ENCODE peak calls at places on chromosome 15, in six cellular contexts. K is HepG2, M is H1, P is K562, I is HCT116, J is GM12878. V is an unnamed sample.

GRCh38 chr15:40959331-40960141 is 6.3 kb downstream of the CHAC1 start:
- DNase-seq in K (no peak), M (no peak), P (no peak), I (no peak), J (no peak), V (no peak)

GRCh38 chr15:101031203-101031602 is 112.0 kb downstream of the LRRK1 start:
- DNase-seq in K (no peak), M (no peak), P (no peak), I (no peak), J (no peak), V (no peak)

GRCh38 chr15:81209635-81210034 is 13.0 kb downstream of the IL16 start:
- DNase-seq in K (no peak), M (no peak), P (no peak), I (no peak), J (no peak), V (no peak)

GRCh38 chr15:83208357-83208661 is 686 bp upstream of the HDGFL3 start:
- DNase-seq in K (no peak), M (no peak), P (no peak), I (no peak), J (no peak), V (no peak)

GRCh38 chr15:57509965-57510364 is 81.7 kb upstream of the MYZAP start:
- DNase-seq in K (no peak), M (no peak), P (no peak), I (no peak), J (no peak), V (no peak)

GRCh38 chr15:89167267-89168176 is 53.9 kb downstream of the RLBP1 start:
- DNase-seq in K (peak; percentile 10), M (no peak), P (peak; percentile 48), I (peak; percentile 91), J (peak; percentile 36), V (no peak)

GRCh38 chr15:101258238-101259144 is 6.6 kb upstream of the CHSY1 start:
- DNase-seq in K (peak; percentile 57), M (no peak), P (peak; percentile 43), I (peak; percentile 51), J (peak; percentile 51), V (peak; percentile 66)

GRCh38 chr15:27017168-27017809 is 46.3 kb downstream of the GABRG3 start:
- DNase-seq in K (peak; percentile 73), M (peak; percentile 43), P (peak; percentile 72), I (no peak), J (peak; percentile 0), V (peak; percentile 87)

GRCh38 chr15:85047271-85047948 is 65.8 kb downstream of the PDE8A start:
- DNase-seq in K (peak; percentile 95), M (no peak), P (no peak), I (no peak), J (no peak), V (no peak)

DNA sequence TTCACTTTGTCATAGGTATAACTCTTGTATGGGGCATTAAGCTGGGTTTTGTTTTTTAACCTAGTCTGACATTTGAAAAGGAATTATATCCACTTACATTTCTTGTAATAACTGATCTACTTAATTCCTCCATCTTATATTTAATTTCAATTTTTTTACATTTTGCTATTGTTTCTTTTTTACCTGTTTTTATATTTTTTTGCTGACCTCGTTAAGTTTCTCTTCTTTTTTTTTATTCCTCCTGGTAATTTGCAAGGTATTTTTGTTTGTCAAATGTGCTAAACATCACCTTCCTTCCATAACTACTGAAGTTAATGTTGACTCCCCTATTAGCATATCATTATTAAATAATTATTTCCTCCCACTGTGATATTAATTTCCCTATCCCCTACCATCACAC is 87.7 kb upstream of the NR2F2 start:
- DNase-seq in K (no peak), M (no peak), P (no peak), I (no peak), J (no peak), V (no peak)
- TF ChIP-seq CTCF in K (no peak), M (no peak), P (no peak), I (no peak), J (no peak), V (no peak)

GRCh38 chr15:68789921-68790575 is 30.6 kb downstream of the ANP32A start:
- DNase-seq in K (no peak), M (no peak), P (no peak), I (no peak), J (no peak), V (peak; percentile 46)
- TF ChIP-seq JUND in K (no peak), M (no peak), P (no peak), I (no peak), J (no peak), V (no peak)

GRCh38 chr15:25691544-25692430 is 171.3 kb downstream of the ATP10A start:
- DNase-seq in K (no peak), M (no peak), P (no peak), I (no peak), J (no peak), V (no peak)
- TF ChIP-seq CTCF in K (peak; percentile 7), M (peak; percentile 47), P (no peak), I (no peak), J (no peak), V (peak; percentile 27)

GRCh38 chr15:69830425-69830824 is 267.3 kb downstream of the TLE3 start:
- DNase-seq in K (no peak), M (no peak), P (no peak), I (no peak), J (no peak), V (no peak)

GRCh38 chr15:69829974-69830373 is 267.7 kb downstream of the TLE3 start:
- DNase-seq in K (no peak), M (no peak), P (no peak), I (no peak), J (no peak), V (no peak)

GRCh38 chr15:69826818-69827174 is 270.9 kb downstream of the TLE3 start:
- DNase-seq in K (no peak), M (no peak), P (no peak), I (no peak), J (no peak), V (no peak)

GRCh38 chr15:69827751-69828150 is 270.0 kb downstream of the TLE3 start:
- DNase-seq in K (no peak), M (no peak), P (no peak), I (no peak), J (no peak), V (no peak)

GRCh38 chr15:69828181-69828828 is 269.4 kb downstream of the TLE3 start:
- DNase-seq in K (no peak), M (no peak), P (no peak), I (no peak), J (no peak), V (no peak)
- TF ChIP-seq JUND in K (no peak), M (no peak), P (no peak), I (no peak), J (no peak), V (no peak)

DNA sequence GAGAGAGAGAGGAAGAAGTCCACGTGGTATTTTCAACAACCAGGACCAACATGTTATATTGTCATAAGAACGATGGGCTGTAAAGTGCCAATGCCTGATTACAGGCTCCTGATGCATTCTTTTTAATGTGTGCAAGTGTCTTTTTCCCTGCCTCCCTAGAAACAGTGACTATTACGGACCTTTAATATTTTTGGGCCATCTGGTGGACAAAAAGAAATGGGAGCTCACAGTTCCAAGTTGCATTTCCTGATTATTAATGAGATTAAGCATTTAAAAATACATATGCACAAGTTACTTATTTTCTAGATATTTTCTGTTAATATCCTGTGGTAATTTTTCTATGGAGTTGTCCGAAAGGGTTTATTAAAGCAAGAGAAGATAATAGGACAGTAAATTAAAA is 530.2 kb downstream of the NR2F2 start:
- DNase-seq in K (no peak), M (no peak), P (no peak), I (no peak), J (no peak), V (no peak)
- TF ChIP-seq CTCF in K (no peak), M (no peak), P (no peak), I (no peak), J (no peak), V (no peak)

DNA sequence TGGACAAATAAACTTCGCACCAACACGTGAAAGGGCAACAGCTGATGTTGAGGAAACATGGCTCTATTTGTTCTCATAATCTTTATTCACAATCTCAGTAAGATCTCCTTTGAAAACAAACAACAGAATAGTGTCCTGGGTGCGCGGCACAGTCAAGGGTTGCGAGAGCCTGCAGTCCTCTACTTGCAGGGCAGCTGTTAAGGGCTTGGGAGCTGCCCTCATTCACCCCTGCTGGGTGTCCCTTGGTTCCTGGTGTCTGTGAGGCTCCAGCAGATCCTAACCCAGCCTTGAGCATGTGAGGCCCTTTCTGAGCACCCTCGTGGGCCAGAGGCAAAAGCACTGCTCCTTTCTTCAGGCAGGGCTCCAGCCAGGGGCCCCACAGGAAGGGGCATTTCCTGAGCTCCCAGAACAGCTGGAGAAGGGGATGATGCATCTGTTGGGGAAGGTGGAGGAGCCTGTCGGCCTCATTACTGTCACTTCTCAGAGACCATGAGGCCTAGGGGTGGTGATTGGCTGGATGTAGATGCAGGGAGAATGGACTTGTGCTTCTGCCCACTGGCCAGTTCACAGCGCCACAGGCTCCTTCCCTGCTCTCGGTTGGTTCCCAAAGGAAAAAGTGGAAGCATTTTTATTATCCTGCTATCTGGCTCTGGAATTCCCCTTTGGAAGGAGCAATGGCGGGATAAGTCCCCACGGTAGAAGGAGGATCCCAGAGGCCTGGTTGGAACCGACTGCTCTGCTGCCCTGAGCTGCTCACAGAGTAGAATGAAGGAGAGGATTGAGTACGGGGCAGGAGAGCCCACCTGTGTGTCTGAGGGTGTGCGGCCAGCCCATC is 51.9 kb upstream of the KLF13 start:
- DNase-seq in K (peak; percentile 40), M (no peak), P (no peak), I (no peak), J (no peak), V (peak; percentile 9)
- TF ChIP-seq JUND in K (no peak), M (no peak), P (no peak), I (no peak), J (no peak), V (no peak)

GRCh38 chr15:42199126-42199525 is 9.0 kb downstream of the VPS39 start:
- DNase-seq in K (no peak), M (no peak), P (no peak), I (no peak), J (no peak), V (no peak)
- TF ChIP-seq CTCF in K (no peak), M (no peak), P (no peak), I (no peak), J (no peak), V (no peak)

DNA sequence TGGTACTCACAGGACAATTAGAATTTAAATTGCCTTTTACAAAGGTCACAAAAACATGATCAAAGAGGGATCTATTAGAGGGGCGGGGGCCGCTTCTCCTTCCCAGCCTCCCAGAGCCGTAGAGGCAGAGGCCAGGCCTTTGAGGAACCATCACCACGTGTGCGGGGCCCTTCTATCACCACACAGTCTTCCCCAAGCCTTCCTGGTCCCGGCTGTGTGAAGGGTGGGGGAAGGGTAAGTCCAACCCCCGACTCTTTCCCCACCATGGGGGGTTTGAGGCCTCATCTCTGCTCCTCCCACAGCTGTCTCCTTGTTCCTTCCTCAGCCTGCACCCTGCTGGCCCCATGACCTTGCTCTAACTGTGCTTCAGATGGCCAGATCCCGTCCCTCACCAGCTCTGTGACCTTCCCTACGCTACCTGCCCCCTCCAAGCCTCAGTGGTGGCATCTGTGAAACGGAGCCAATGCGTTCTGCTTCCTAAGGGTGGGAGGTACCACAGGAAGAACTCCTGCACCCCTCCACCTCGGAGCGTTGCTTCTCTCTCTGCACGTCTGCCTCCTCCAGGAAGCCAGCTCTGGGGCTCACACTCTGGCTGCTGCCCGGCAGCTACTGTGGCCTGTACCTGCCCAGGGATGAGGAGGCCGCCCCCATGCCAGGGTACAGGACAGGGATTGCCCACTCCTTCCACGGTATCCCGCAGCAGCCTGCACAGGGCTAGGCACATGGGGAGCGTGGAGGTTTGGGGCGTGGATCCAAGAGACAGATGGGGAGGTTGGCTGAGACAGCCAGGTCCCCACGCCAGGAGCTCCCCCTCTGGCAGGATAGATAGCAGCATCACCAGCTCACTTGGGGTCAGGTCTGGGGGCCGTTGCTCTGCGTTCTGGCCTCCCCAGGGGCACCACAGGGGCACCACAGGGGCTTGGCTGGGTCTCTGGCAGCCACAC is 83.8 kb downstream of the LINGO1 start:
- DNase-seq in K (no peak), M (no peak), P (no peak), I (no peak), J (no peak), V (no peak)
- TF ChIP-seq JUND in K (no peak), M (no peak), P (no peak), I (no peak), J (no peak), V (no peak)

V was measured in SK-N-SH.